ENCODE peak calls at places on chromosomes 12 and 14, in eight cellular contexts. G, L, D, B, T, Y, Q and S are unnamed samples.

GRCh38 chr14:50002926-50003212 is 110.0 kb downstream of the ARF6 start:
- DNase-seq in G (no peak), L (no peak), D (no peak), B (no peak), T (no peak), Y (no peak), Q (no peak), S (no peak)

GRCh38 chr12:95115641-95116040 is 42.2 kb upstream of the NR2C1 start:
- DNase-seq in G (no peak), L (no peak), D (no peak), B (no peak), T (no peak), Y (no peak), Q (peak; percentile 60), S (no peak)

GRCh38 chr14:71855399-71856036 is 76.7 kb upstream of the RGS6 start:
- DNase-seq in G (no peak), L (peak; percentile 30), D (peak; percentile 43), B (peak; percentile 72), T (peak; percentile 68), Y (peak; percentile 72), Q (peak; percentile 56), S (peak; percentile 84)

GRCh38 chr12:30782316-30783173 is 27.8 kb upstream of the CAPRIN2 start:
- DNase-seq in G (no peak), L (no peak), D (no peak), B (no peak), T (no peak), Y (no peak), Q (no peak), S (no peak)

GRCh38 chr12:47876404-47876960 is 28.3 kb downstream of the VDR start:
- DNase-seq in G (no peak), L (no peak), D (no peak), B (no peak), T (no peak), Y (no peak), Q (peak; percentile 93), S (no peak)

GRCh38 chr12:4386756-4387155 is 7.2 kb upstream of the FGF23 start:
- DNase-seq in G (no peak), L (no peak), D (no peak), B (no peak), T (no peak), Y (no peak), Q (no peak), S (no peak)

GRCh38 chr14:56194062-56194461 is 75.9 kb downstream of the PELI2 start:
- DNase-seq in G (no peak), L (no peak), D (no peak), B (no peak), T (no peak), Y (peak; percentile 85), Q (no peak), S (no peak)

GRCh38 chr12:90801776-90802175 is 153.2 kb downstream of the CCER1 start:
- DNase-seq in G (no peak), L (peak; percentile 68), D (no peak), B (no peak), T (peak; percentile 48), Y (no peak), Q (peak; percentile 54), S (peak; percentile 22)

GRCh38 chr14:93263416-93263815 is 56.4 kb downstream of the UBR7 start:
- DNase-seq in G (no peak), L (peak; percentile 17), D (no peak), B (no peak), T (peak; percentile 47), Y (no peak), Q (peak; percentile 31), S (peak; percentile 72)

DNA sequence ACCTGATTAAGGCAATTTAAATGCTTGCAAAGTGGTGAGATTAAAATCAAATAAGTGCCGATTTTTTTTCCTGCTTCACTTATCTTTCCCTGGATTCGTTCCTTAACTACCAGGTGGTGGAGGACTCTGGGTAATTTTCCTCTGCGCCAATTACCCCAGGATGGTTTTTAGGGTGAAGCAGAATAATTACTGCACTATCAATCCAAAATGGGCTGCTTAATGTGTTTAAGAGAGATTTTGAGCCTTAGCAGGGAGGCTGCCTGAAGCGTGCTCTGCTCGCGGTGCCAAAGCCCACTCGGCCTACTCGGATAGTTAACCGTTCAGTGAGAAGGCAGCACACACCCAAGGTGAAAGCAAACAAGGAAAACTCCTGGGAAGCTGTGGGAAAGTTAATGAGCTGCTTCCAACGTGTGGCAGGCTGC is 274.9 kb upstream of the LMO3 start:
- DNase-seq in G (no peak), L (no peak), D (peak; percentile 2), B (peak; percentile 36), T (no peak), Y (no peak), Q (no peak), S (no peak)
- H3K4me3 ChIP-seq in G (no peak overlapping the region), L (no peak overlapping the region), D (no peak overlapping the region), B (no peak overlapping the region), T (no peak overlapping the region), Y (no peak overlapping the region), Q (no peak overlapping the region), S (no peak overlapping the region)

DNA sequence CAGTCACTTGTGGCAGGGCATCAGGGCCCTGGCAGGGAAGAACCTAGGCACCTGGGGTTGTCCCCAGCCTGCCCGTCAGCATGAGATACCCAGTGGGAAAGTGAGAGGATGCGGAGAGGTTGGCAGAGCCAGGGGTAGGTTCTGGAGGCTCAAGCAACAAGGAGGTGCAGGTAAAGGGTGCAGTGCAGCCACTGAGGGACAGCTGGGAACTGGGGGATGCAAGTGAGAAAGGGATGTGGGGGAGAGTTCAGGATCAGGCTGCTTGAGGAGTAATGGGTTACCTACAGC is 18.7 kb downstream of the VASH1 start:
- DNase-seq in G (no peak), L (no peak), D (no peak), B (no peak), T (no peak), Y (no peak), Q (no peak), S (peak; percentile 41)
- H3K36me3 ChIP-seq in G (no peaks in the 10 kb centered on the region), L (no peaks in the 10 kb centered on the region), D (peaks cover 17% of the 10 kb centered on the region), B (no peaks in the 10 kb centered on the region), T (peaks cover 8% of the 10 kb centered on the region), Y (peaks cover 38% of the 10 kb centered on the region), Q (no peaks in the 10 kb centered on the region), S (no peaks in the 10 kb centered on the region)

DNA sequence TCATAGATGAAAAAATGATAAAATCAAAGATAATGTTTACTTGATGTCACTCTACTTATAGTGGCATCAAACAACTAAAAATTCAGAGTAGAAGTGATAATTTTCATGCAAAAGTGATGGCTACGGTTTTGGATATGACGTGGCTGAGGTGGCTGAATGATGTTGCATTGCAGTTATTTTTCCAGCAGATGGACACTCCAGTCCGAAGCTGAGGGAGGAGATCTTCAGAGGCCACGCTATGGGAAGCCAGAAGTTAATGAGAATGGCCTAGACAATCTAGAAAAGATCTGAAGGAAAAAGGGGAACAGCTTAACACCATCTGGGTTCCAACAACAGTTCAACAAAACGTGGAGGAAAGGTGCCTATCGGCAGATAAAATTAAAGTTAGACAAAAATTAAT is 279.8 kb downstream of the SOX5 start:
- DNase-seq in G (no peak), L (no peak), D (no peak), B (no peak), T (no peak), Y (no peak), Q (no peak), S (no peak)
- H2AFZ ChIP-seq in G (no peak overlapping the region), L (no peak overlapping the region), D (no peak overlapping the region), B (no peak overlapping the region), T (no peak overlapping the region), Y (no peak overlapping the region), Q (no peak overlapping the region), S (no peak overlapping the region)

GRCh38 chr14:64439141-64439540 is 26.2 kb upstream of the AKAP5 start:
- DNase-seq in G (no peak), L (no peak), D (no peak), B (no peak), T (no peak), Y (no peak), Q (no peak), S (no peak)
- H3K4me3 ChIP-seq in G (peak overlapping the region; percentile 30), L (peak overlapping the region; percentile 18), D (no peak overlapping the region), B (no peak overlapping the region), T (no peak overlapping the region), Y (no peak overlapping the region), Q (no peak overlapping the region), S (no peak overlapping the region)

GRCh38 chr12:132700212-132700913 is 10.3 kb upstream of the PGAM5 start:
- DNase-seq in G (peak; percentile 48), L (peak; percentile 31), D (no peak), B (no peak), T (peak; percentile 35), Y (no peak), Q (no peak), S (peak; percentile 55)
- H3K36me3 ChIP-seq in G (peaks cover 13% of the 10 kb centered on the region), L (peaks cover 2% of the 10 kb centered on the region), D (peaks cover 11% of the 10 kb centered on the region), B (no peaks in the 10 kb centered on the region), T (peaks cover 39% of the 10 kb centered on the region), Y (peaks cover 90% of the 10 kb centered on the region), Q (peaks cover 13% of the 10 kb centered on the region), S (peaks cover 6% of the 10 kb centered on the region)

DNA sequence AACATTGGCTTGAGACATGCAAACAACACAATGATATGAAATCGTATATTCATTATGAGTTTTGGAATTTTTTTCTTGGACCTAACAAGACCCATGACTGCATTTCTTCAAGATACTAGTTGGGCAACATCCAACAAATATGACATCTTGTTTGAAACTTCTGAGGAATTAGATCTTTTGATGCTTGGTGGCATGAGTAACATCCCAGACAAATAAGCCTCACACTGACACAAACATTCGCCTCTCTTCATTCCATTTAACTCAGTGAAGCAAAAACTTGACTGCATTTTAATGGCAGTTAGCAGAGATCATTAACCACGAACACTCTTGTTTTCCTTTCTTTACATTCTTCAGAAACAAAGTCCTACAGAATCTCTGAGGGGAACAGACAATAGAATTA is 758.3 kb downstream of the C12orf50 start:
- DNase-seq in G (no peak), L (peak; percentile 57), D (no peak), B (peak; percentile 21), T (peak; percentile 68), Y (no peak), Q (no peak), S (peak; percentile 11)
- H2AFZ ChIP-seq in G (no peak overlapping the region), L (peak overlapping the region; percentile 28), D (peak overlapping the region; percentile 27), B (no peak overlapping the region), T (no peak overlapping the region), Y (no peak overlapping the region), Q (peak overlapping the region; percentile 39), S (peak overlapping the region; percentile 43)

DNA sequence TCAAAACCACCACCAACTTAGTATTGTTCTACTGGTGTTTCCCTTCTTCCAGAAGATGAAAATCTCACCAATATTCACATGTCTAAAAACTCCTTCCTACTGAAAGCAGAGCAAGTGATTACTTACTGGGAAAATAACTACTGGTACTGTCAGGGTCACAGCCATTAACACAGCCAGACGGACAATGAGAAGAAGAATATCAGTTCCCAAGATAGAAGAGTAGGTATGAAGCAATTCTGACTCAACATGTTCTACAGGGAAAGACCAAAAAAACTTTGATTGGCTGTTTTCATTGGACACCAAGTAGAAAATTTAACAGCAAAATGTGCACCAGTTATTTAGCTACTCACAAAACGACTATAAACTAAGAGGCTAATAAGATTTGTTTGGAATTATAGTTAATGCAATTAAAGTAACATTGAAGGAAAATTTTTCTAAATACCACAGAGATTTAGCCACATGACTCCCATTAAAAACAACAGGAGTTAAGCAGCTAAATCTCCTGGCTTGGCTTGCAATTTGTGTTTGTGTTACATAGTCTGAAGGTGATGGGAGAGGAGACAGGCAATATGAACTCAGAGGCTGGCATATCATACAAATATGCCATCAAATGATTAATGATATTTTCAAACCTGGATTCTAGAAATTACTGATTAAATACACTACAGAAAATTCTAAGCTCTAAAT is 9.5 kb downstream of the SLC38A2 start:
- DNase-seq in G (no peak), L (no peak), D (no peak), B (no peak), T (no peak), Y (no peak), Q (no peak), S (no peak)
- H3K4me3 ChIP-seq in G (no peak overlapping the region), L (no peak overlapping the region), D (no peak overlapping the region), B (no peak overlapping the region), T (no peak overlapping the region), Y (no peak overlapping the region), Q (no peak overlapping the region), S (no peak overlapping the region)